ENCODE peak calls at places on chromosomes 1 and 21, in nine cellular contexts. N is amniotic epithelial cell; Z is kidney epithelial cell; D is hepatic stellate cell; J is naive thymus-derived CD8-positive, alpha-beta T cell; K is neuronal stem cell; V is posterior cingulate gyrus; L is uterus; H is Peyer's patch. X is an unnamed sample.
A peak's percentile ranks its signal among the peaks of the same experiment; 100 is the strongest.

GRCh38 chr21:35575280-35575915 is 484.9 kb downstream of the SETD4 start:
- DNase-seq in N (peak; percentile 89), Z (no peak), D (peak; percentile 54), J (no peak), K (no peak), V (no peak), L (no peak), H (no peak), X (no peak)

GRCh38 chr1:113545210-113545609 is 154.9 kb downstream of the MAGI3 start:
- DNase-seq in N (no peak), Z (no peak), D (no peak), J (no peak), K (no peak), V (no peak), L (no peak), H (no peak), X (no peak)

GRCh38 chr1:112402682-112403643 is 6.9 kb downstream of the CTTNBP2NL start:
- DNase-seq in N (peak; percentile 57), Z (no peak), D (no peak), J (no peak), K (no peak), V (no peak), L (no peak), H (no peak), X (no peak)

GRCh38 chr1:94237291-94238226 is at the start of gene ARHGAP29:
- DNase-seq in N (peak; percentile 15), Z (no peak), D (peak; percentile 76), J (no peak), K (peak; percentile 84), V (peak; percentile 88), L (peak; percentile 58), H (peak; percentile 89), X (no peak)

GRCh38 chr1:171127481-171127880 is 36.8 kb downstream of the FMO3 start:
- DNase-seq in N (peak; percentile 57), Z (no peak), D (peak; percentile 11), J (no peak), K (no peak), V (no peak), L (no peak), H (no peak), X (no peak)

GRCh38 chr1:91537281-91538069 is 36.8 kb downstream of the CDC7 start:
- DNase-seq in N (peak; percentile 91), Z (no peak), D (peak; percentile 26), J (no peak), K (no peak), V (no peak), L (no peak), H (no peak), X (no peak)

GRCh38 chr1:156750932-156751723 is at the start of gene HDGF:
- DNase-seq in N (no peak), Z (no peak), D (peak; percentile 52), J (peak; percentile 58), K (no peak), V (peak; percentile 81), L (peak; percentile 65), H (peak; percentile 72), X (peak; percentile 29)

GRCh38 chr1:30099587-30099986 is 623.8 kb downstream of the MATN1 start:
- DNase-seq in N (no peak), Z (no peak), D (no peak), J (no peak), K (no peak), V (no peak), L (no peak), H (no peak), X (no peak)

GRCh38 chr1:201537966-201538617 is 835 bp upstream of the NAV1 start:
- DNase-seq in N (no peak), Z (no peak), D (no peak), J (no peak), K (no peak), V (no peak), L (no peak), H (no peak), X (no peak)

GRCh38 chr21:46393451-46393940 is 65.2 kb upstream of the DIP2A start:
- DNase-seq in N (no peak), Z (no peak), D (no peak), J (no peak), K (no peak), V (peak; percentile 68), L (peak; percentile 31), H (no peak), X (no peak)

GRCh38 chr1:107286125-107286524 is 145.3 kb downstream of the NTNG1 start:
- DNase-seq in N (no peak), Z (no peak), D (no peak), J (no peak), K (no peak), V (no peak), L (no peak), H (no peak), X (no peak)

GRCh38 chr1:25568834-25569598 is 25.6 kb downstream of the LDLRAP1 start:
- DNase-seq in N (peak; percentile 81), Z (peak; percentile 44), D (peak; percentile 90), J (no peak), K (no peak), V (no peak), L (peak; percentile 65), H (no peak), X (no peak)

GRCh38 chr1:115113781-115114180 is 24.5 kb upstream of the TSPAN2 start:
- DNase-seq in N (no peak), Z (no peak), D (no peak), J (no peak), K (no peak), V (no peak), L (no peak), H (no peak), X (no peak)

GRCh38 chr1:212482352-212483153 is 49.8 kb downstream of the NENF start:
- DNase-seq in N (peak; percentile 54), Z (peak; percentile 94), D (peak; percentile 60), J (no peak), K (no peak), V (no peak), L (no peak), H (peak; percentile 71), X (no peak)

GRCh38 chr1:203419558-203419957 is 56.0 kb upstream of the PRELP start:
- DNase-seq in N (no peak), Z (no peak), D (no peak), J (no peak), K (no peak), V (no peak), L (no peak), H (no peak), X (no peak)

GRCh38 chr1:55650449-55650848 is 435.3 kb upstream of the USP24 start:
- DNase-seq in N (no peak), Z (no peak), D (no peak), J (no peak), K (no peak), V (no peak), L (no peak), H (no peak), X (no peak)

GRCh38 chr1:113141650-113142473 is 68.9 kb downstream of the LRIG2 start:
- DNase-seq in N (peak; percentile 62), Z (no peak), D (peak; percentile 47), J (no peak), K (no peak), V (no peak), L (no peak), H (no peak), X (no peak)

GRCh38 chr21:25330266-25330665 is 277.0 kb downstream of the MRPL39 start:
- DNase-seq in N (peak; percentile 14), Z (no peak), D (no peak), J (no peak), K (no peak), V (no peak), L (no peak), H (no peak), X (no peak)

GRCh38 chr1:176049582-176049981 is 157.5 kb downstream of the COP1 start:
- DNase-seq in N (no peak), Z (no peak), D (no peak), J (no peak), K (no peak), V (no peak), L (no peak), H (no peak), X (no peak)

GRCh38 chr1:235275223-235275622 is 52.8 kb downstream of the ARID4B start:
- DNase-seq in N (no peak), Z (no peak), D (no peak), J (peak; percentile 30), K (no peak), V (no peak), L (no peak), H (no peak), X (no peak)

GRCh38 chr1:205298191-205298994 is 23.2 kb downstream of the NUAK2 start:
- DNase-seq in N (peak; percentile 97), Z (peak; percentile 95), D (peak; percentile 93), J (no peak), K (no peak), V (no peak), L (no peak), H (no peak), X (no peak)

X was measured in activated gamma-delta T cell.